ENCODE peak calls at places on chromosome 15, in six cellular contexts. X is MM.1S, L is pancreas, N is Peyer's patch, P is IMR-90, U is neural progenitor cell. F is an unnamed sample.

GRCh38 chr15:57015897-57016296 is 97.5 kb downstream of the TCF12 start:
- DNase-seq in U (no peak), L (no peak), X (no peak), P (peak), N (no peak), F (no peak)

GRCh38 chr15:73633991-73634495 is 854 bp upstream of the NPTN start:
- DNase-seq in P (peak), N (no peak), X (no peak), U (no peak), L (no peak), F (peak)

GRCh38 chr15:84817461-84818081 is 415 bp downstream of the ALPK3 start:
- DNase-seq in N (no peak), P (no peak), L (peak), U (peak), X (no peak), F (no peak)

GRCh38 chr15:40456299-40456712 is 14.5 kb upstream of the CHST14 start:
- DNase-seq in L (peak), N (peak), X (no peak), U (no peak), P (no peak), F (no peak)

GRCh38 chr15:90231028-90232017 is 2.4 kb downstream of the CIB1 start:
- DNase-seq in N (peak), U (no peak), L (peak), P (no peak), X (no peak), F (no peak)

GRCh38 chr15:69467636-69468035 is 15.0 kb downstream of the RPLP1 start:
- DNase-seq in X (no peak), U (no peak), L (no peak), P (no peak), N (no peak), F (no peak)

GRCh38 chr15:31567861-31568260 is 241.2 kb downstream of the KLF13 start:
- DNase-seq in L (no peak), U (no peak), N (no peak), X (no peak), P (no peak), F (no peak)

GRCh38 chr15:91795281-91795680 is 58.2 kb upstream of the SLCO3A1 start:
- DNase-seq in U (no peak), L (no peak), X (no peak), P (no peak), N (no peak), F (no peak)

GRCh38 chr15:78906310-78906608 is 33.6 kb downstream of the MORF4L1 start:
- DNase-seq in P (peak), U (no peak), L (no peak), X (no peak), N (no peak), F (peak)

DNA sequence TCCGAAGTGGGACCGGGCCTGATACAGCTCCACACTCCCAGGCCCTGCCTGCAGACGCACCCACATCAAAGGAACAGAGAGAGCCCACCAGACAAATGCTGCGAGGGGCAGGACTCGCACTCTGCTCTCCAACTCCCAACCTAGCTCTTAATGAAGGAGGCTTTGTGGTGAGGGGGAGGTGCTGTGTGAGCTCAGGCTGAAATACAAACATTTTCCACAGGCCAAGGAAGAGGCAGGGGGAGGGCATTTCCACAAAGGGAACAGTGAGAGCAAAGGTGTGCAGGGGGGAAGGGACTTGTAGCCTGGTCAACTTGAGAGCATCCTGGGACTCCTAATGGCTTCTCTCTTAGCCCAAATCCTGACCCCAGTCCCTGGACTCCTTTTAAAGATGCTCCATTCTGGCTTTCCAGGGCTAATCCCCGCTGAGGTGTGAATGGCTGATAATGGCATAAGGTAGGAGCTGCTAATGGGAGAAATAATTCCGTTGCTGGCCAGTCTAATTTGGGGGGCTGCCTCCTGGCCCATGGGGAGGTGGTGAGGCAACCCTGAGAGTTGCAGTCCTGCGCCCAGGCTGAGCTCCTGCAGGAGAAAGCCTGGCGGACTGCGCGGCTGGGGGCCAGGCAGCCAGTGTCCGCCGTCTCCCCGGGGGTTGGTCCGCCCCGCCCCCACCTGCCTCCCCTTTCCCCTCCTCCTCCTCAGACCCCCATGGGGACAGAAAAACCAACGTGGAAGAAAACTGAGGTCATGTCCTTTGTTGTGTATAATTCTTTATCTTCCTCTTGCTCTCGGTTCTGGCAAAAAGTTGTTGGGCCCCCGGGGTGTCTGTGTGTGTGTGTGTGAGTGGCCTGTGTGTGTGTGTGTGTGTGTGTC is 9.5 kb downstream of the LINGO1 start:
- DNase-seq in X (no peak), P (no peak), U (no peak), L (no peak), N (no peak), F (no peak)
- H3K4me3 ChIP-seq in X (no peak), P (no peak), U (no peak), L (no peak), N (no peak), F (no peak)

GRCh38 chr15:34472947-34473346 is 35.3 kb upstream of the GOLGA8A start:
- DNase-seq in N (no peak), U (no peak), X (no peak), P (no peak), L (no peak), F (no peak)

GRCh38 chr15:34470091-34470490 is 32.5 kb upstream of the GOLGA8A start:
- DNase-seq in U (no peak), L (no peak), X (no peak), N (no peak), P (no peak), F (no peak)

GRCh38 chr15:34473840-34474239 is 36.2 kb upstream of the GOLGA8A start:
- DNase-seq in X (no peak), L (no peak), N (no peak), P (no peak), U (no peak), F (no peak)

GRCh38 chr15:34470892-34471291 is 33.3 kb upstream of the GOLGA8A start:
- DNase-seq in L (no peak), P (no peak), X (no peak), N (no peak), U (no peak), F (no peak)
- TF ChIP-seq CTCF in L (no peak), P (no peak), X (no peak), N (no peak), U (no peak), F (no peak)

DNA sequence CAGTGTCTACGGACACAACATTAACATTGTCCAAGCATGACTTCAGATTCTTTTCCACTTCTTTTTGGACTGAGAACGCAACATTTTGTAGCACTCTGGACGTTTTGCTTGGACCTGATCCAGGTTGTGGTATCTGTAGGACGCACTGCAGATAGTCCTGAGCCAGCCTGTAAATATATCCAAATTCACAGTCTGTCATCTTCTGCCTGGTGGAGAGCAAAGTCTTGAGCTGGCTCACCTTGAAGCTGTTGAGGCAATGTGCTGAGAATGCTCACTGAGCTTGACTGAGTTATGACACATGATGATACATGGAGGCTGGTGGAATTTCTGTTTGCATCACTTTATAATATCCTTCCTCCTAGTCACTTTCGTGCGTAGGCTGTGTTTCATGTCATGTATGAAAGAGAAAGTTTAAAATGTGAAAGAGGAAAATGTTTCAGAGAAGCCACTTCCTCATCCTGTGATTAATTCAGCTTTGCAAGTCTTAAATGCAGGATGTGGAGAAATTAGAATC is at the start of gene BCL2A1:
- DNase-seq in N (no peak), L (no peak), P (peak), X (no peak), U (no peak), F (peak)
- H3K4me3 ChIP-seq in N (peak), L (no peak), P (peak), X (no peak), U (no peak), F (no peak)

GRCh38 chr15:65569728-65570127 is 39.5 kb downstream of the HACD3 start:
- DNase-seq in U (no peak), N (no peak), L (no peak), X (no peak), P (no peak), F (no peak)
- TF ChIP-seq CTCF in U (no peak), N (no peak), L (no peak), X (no peak), P (no peak), F (no peak)

F was measured in astrocyte of the spinal cord.